ENCODE peak calls at places on chromosomes 2 and 18, in nine cellular contexts. G, B, D, N, L, J, A, P and Z are unnamed samples.

GRCh38 chr2:121197369-121198091 is 87.5 kb downstream of the TFCP2L1 start:
- DNase-seq in P (peak; percentile 94), G (peak; percentile 95), L (peak; percentile 23), B (peak; percentile 90), A (peak; percentile 6), J (peak; percentile 26), D (no peak), N (no peak), Z (no peak)

GRCh38 chr2:228556707-228557106 is 375.2 kb upstream of the SPHKAP start:
- DNase-seq in D (no peak), A (no peak), B (no peak), P (no peak), G (no peak), L (no peak), N (no peak), J (no peak), Z (no peak)

GRCh38 chr2:45177870-45178269 is 168.6 kb upstream of the SIX2 start:
- DNase-seq in L (peak; percentile 28), J (no peak), N (no peak), B (no peak), A (no peak), P (no peak), D (no peak), G (no peak), Z (no peak)

GRCh38 chr2:31475692-31476091 is 61.1 kb upstream of the XDH start:
- DNase-seq in J (no peak), G (no peak), P (no peak), A (no peak), B (no peak), D (no peak), L (no peak), N (no peak), Z (no peak)

GRCh38 chr2:127032601-127033000 is 74.4 kb downstream of the BIN1 start:
- DNase-seq in P (no peak), B (no peak), A (no peak), L (no peak), D (no peak), N (no peak), J (no peak), G (no peak), Z (no peak)

GRCh38 chr2:132374961-132375360 is 41.6 kb upstream of the GPR39 start:
- DNase-seq in D (no peak), N (no peak), A (no peak), J (no peak), P (no peak), L (no peak), G (peak; percentile 39), B (no peak), Z (no peak)

GRCh38 chr2:27798948-27799645 is 27.6 kb downstream of the MRPL33 start:
- DNase-seq in G (peak; percentile 58), N (peak; percentile 80), J (no peak), A (peak; percentile 45), B (no peak), P (peak; percentile 54), D (peak; percentile 21), L (peak; percentile 99), Z (no peak)

GRCh38 chr2:25340340-25340886 is 1.3 kb downstream of the DNMT3A start:
- DNase-seq in N (no peak), G (no peak), L (no peak), J (peak; percentile 47), D (peak; percentile 31), B (no peak), A (peak; percentile 17), P (peak; percentile 62), Z (no peak)

GRCh38 chr2:219174146-219174545 is 2.6 kb downstream of the CNPPD1 start:
- DNase-seq in D (no peak), N (no peak), A (no peak), G (no peak), J (no peak), L (no peak), P (no peak), B (no peak), Z (no peak)

GRCh38 chr2:23555944-23556343 is 171.0 kb downstream of the KLHL29 start:
- DNase-seq in J (no peak), G (no peak), D (no peak), L (no peak), B (no peak), P (no peak), N (no peak), A (no peak), Z (no peak)

GRCh38 chr18:11310476-11311086 is 161.2 kb upstream of the PIEZO2 start:
- DNase-seq in D (peak; percentile 67), G (no peak), A (peak; percentile 56), B (no peak), J (peak; percentile 54), L (peak; percentile 52), P (no peak), N (peak; percentile 92), Z (no peak)

GRCh38 chr18:11308499-11308898 is 159.1 kb upstream of the PIEZO2 start:
- DNase-seq in P (no peak), G (no peak), J (no peak), N (no peak), B (no peak), L (no peak), D (no peak), A (no peak), Z (no peak)

GRCh38 chr18:11307716-11308115 is 158.3 kb upstream of the PIEZO2 start:
- DNase-seq in B (no peak), P (no peak), A (no peak), L (no peak), G (no peak), J (no peak), D (no peak), N (no peak), Z (no peak)

GRCh38 chr18:11305507-11305906 is 156.1 kb upstream of the PIEZO2 start:
- DNase-seq in J (no peak), P (no peak), G (no peak), A (no peak), N (no peak), D (no peak), B (no peak), L (no peak), Z (no peak)

DNA sequence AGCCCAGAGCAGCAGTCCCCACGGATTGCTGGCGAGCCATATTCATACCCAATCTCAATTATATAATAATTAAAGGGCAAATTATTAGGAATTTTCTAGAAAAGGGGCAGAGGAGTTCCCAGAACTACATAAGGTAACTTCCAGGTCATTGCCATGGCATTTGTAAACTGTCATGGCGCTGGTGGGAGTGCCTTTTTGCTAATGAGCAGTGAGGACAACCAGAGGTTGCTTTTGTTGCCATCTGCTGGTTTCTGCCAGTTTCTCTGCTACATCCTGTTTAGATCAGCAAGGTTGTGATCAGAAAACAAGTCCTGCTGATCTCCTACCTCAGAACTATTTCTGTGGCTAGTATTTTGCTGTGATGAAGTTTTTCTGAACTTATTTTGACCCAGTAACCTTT is 159.8 kb upstream of the PIEZO2 start:
- DNase-seq in G (no peak), B (no peak), D (no peak), J (no peak), A (peak; percentile 8), P (no peak), N (peak; percentile 72), L (peak; percentile 42), Z (no peak)
- TF ChIP-seq CTCF in G (no peak), B (no peak), D (no peak), J (no peak), A (no peak), P (no peak), N (peak; percentile 53), L (no peak), Z (no peak)

GRCh38 chr2:216663846-216664245 is 30.6 kb downstream of the IGFBP2 start:
- DNase-seq in J (no peak), N (no peak), A (no peak), L (no peak), P (no peak), G (no peak), D (no peak), B (no peak), Z (no peak)
- H3K27ac ChIP-seq in J (peak overlapping the region; percentile 68), N (peak overlapping the region; percentile 15), A (no peak overlapping the region), L (no peak overlapping the region), P (no peak overlapping the region), G (no peak overlapping the region), D (no peak overlapping the region), B (peak overlapping the region; percentile 66), Z (no peak overlapping the region)

DNA sequence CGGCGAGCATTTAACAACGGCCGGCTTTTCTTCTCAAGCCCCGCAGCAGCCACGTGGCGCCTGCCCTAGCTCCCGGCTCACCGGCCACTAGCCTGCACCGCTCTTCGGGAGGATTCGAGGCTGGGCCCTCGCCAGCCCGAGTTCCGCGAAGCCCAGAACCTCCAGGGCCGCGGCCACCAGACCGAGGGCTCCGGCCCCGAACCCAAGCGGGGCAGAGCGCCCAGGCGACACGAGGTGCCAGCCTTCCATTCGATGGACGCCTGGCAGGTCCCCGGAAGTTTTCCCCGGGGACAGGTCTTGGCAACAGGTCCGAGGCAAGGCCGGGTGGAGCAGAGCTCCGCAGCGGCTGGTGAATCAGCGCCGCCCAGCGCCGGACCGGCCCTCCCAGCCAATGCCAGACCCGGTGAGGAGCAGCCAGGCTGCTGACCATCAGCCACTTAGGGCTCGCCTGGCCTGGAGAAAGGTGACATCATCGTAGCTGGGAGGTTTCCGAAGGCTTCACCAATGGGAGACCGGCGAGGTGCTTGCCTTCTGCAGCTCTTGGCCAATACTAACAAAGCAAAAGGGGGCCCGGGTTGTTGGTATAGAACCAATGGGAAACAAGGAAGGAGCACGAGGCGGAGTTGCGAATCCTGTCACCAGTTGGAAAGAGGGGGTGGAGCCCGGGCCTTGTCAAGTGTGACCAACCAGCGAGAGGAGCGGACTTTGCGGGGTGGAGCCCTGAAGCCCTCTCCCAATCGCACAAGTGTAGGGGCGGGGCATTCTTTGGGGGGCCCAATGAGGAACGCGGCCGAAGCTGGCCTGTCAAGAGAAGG is 467 bp upstream of the MXD1 start:
- DNase-seq in J (peak; percentile 100), G (peak; percentile 100), L (peak; percentile 100), P (peak; percentile 100), B (peak; percentile 100), D (peak; percentile 100), N (peak; percentile 100), A (peak; percentile 100), Z (peak; percentile 99)
- TF ChIP-seq CTCF in J (no peak), G (no peak), L (peak; percentile 42), P (peak; percentile 43), B (no peak), D (peak; percentile 22), N (peak; percentile 24), A (peak; percentile 62), Z (no peak)

DNA sequence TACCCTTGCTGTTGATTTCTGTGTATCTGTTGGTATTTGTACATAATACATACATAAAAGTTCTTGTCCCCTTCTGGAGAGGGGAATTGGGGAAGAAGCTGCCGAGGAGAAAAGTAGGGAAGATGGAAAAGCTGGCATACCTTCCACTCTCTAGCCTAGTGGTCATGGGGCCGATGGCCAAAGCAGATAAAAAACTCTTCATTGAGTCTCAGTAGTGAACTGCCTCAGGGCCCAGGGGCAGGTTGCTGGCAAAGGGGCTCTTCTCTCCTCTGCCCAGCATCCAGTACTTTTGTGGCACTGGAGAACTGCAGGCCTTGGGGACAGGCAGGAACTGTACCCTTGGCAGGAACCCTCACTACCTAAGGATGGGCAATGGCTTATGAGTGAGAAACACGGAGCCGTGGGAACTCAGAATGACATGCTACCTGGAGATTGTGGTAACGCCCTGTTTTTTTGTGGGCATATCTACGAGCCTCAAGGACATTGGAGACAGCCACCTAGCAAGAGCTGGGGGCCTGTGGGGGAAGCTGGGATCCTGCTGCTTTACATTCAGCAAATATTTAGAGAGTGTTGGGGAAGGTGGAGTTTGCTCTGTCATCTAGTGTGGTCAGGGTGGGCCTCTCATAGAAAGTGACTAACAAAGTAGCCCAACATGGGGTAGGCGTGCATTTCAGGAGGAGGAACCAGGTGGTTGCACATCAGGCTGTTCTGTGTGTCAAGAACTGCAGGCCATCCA is 22.6 kb upstream of the ITGB6 start:
- DNase-seq in N (no peak), B (no peak), L (no peak), D (no peak), G (no peak), J (no peak), P (no peak), A (no peak), Z (no peak)
- H3K27ac ChIP-seq in N (no peak overlapping the region), B (peak overlapping the region; percentile 85), L (peak overlapping the region; percentile 88), D (no peak overlapping the region), G (no peak overlapping the region), J (no peak overlapping the region), P (peak overlapping the region; percentile 82), A (no peak overlapping the region), Z (no peak overlapping the region)

GRCh38 chr18:60411715-60412114 is 39.1 kb upstream of the MC4R start:
- DNase-seq in B (no peak), G (no peak), N (no peak), D (peak; percentile 21), L (no peak), P (no peak), A (no peak), J (no peak), Z (no peak)
- TF ChIP-seq CTCF in B (no peak), G (no peak), N (peak; percentile 71), D (peak; percentile 44), L (no peak), P (no peak), A (no peak), J (no peak), Z (no peak)